ENCODE peak calls at places on chromosome 19, in five cellular contexts. B is K562, H is A549, L is GM12878, M is HepG2. E is an unnamed sample.

GRCh38 chr19:43759515-43759914 is 4.8 kb upstream of the SMG9 start:
- DNase-seq in B (peak; percentile 58), H (peak; percentile 84), L (no peak), M (peak; percentile 23), E (peak; percentile 59)

GRCh38 chr19:40610396-40611064 is 9.4 kb downstream of the LTBP4 start:
- DNase-seq in B (no peak), H (no peak), L (no peak), M (no peak), E (peak; percentile 42)

GRCh38 chr19:10112037-10112751 is 701 bp downstream of the P2RY11 start:
- DNase-seq in B (peak; percentile 41), H (no peak), L (no peak), M (no peak), E (no peak)

GRCh38 chr19:54256250-54257115 is 590 bp downstream of the LILRB5 start:
- DNase-seq in B (no peak), H (no peak), L (no peak), M (no peak), E (no peak)

GRCh38 chr19:2041686-2042484 is 9.2 kb downstream of the MKNK2 start:
- DNase-seq in B (peak; percentile 97), H (peak; percentile 87), L (peak; percentile 73), M (no peak), E (peak; percentile 97)

GRCh38 chr19:57599377-57599760 is 316 bp upstream of the ZNF530 start:
- DNase-seq in B (no peak), H (no peak), L (peak; percentile 15), M (no peak), E (no peak)

GRCh38 chr19:49468746-49469447 is 5.1 kb upstream of the FLT3LG start:
- DNase-seq in B (peak; percentile 95), H (no peak), L (peak; percentile 97), M (no peak), E (peak; percentile 100)

GRCh38 chr19:29942404-29943261 is 594 bp downstream of the URI1 start:
- DNase-seq in B (peak; percentile 80), H (peak; percentile 67), L (no peak), M (peak; percentile 43), E (peak; percentile 71)

GRCh38 chr19:34253711-34254551 is 423 bp upstream of the GARRE1 start:
- DNase-seq in B (peak; percentile 91), H (no peak), L (no peak), M (peak; percentile 66), E (peak; percentile 96)

GRCh38 chr19:49567722-49568454 is 12.5 kb downstream of the NOSIP start:
- DNase-seq in B (peak; percentile 28), H (no peak), L (no peak), M (no peak), E (no peak)

GRCh38 chr19:14473073-14473790 is 1.9 kb downstream of the PTGER1 start:
- DNase-seq in B (no peak), H (no peak), L (no peak), M (no peak), E (peak; percentile 71)

GRCh38 chr19:15525291-15525690 is 17.0 kb downstream of the CYP4F22 start:
- DNase-seq in B (no peak), H (no peak), L (no peak), M (no peak), E (no peak)

GRCh38 chr19:15529774-15530372 is 21.5 kb downstream of the CYP4F22 start:
- DNase-seq in B (no peak), H (no peak), L (no peak), M (no peak), E (no peak)

GRCh38 chr19:15524781-15525180 is 16.5 kb downstream of the CYP4F22 start:
- DNase-seq in B (no peak), H (no peak), L (no peak), M (no peak), E (no peak)

GRCh38 chr19:15526408-15526807 is 18.1 kb downstream of the CYP4F22 start:
- DNase-seq in B (no peak), H (no peak), L (no peak), M (no peak), E (no peak)

GRCh38 chr19:15527705-15528104 is 19.4 kb downstream of the CYP4F22 start:
- DNase-seq in B (no peak), H (no peak), L (no peak), M (no peak), E (no peak)
- TF ChIP-seq JUNB in B (no peak), H (no peak), L (no peak), M (no peak), E (no peak)

GRCh38 chr19:5953034-5953589 is 24.8 kb downstream of the RANBP3 start:
- DNase-seq in B (no peak), H (no peak), L (no peak), M (no peak), E (no peak)
- H3K4me1 ChIP-seq in B (peaks cover 46% of the 10 kb centered on the region), H (peaks cover 30% of the 10 kb centered on the region), L (peaks cover 22% of the 10 kb centered on the region), M (peaks cover 60% of the 10 kb centered on the region), E (peaks cover 96% of the 10 kb centered on the region)

GRCh38 chr19:38004505-38005223 is 97.7 kb downstream of the SIPA1L3 start:
- DNase-seq in B (peak; percentile 70), H (peak; percentile 91), L (peak; percentile 95), M (peak; percentile 42), E (peak; percentile 94)
- TF ChIP-seq JUNB in B (no peak), H (no peak), L (peak; percentile 39), M (no peak), E (no peak)

DNA sequence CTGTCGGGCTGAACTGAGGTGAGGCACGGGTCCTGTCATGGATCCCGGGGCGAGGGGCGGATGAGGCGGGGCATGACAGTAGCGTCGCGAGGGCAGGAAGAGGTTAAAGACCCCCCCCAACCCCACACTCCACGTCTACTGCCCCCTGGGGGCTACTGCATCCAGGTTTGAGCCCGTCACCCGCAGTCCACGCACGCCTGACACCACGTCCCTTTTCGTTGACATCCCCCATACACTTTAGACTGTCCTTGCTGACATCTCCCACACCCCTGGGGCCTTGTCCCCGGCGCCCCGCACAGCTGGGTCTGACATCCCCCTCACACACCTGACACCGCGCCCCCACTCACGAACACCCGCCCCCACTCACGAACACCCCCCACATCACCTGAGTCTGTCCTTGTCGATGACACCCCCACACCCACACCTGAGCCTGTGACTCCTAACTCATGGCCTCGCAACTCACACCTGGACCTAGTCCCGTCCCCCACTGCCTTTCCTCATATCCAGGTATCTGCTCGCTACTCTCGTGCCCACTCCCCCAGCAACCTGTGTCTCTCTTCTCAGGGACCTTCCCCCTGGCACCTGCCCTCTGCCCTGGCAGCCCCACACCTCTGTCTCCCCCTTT is 416 bp downstream of the SLC25A42 start:
- DNase-seq in B (no peak), H (peak; percentile 56), L (no peak), M (no peak), E (no peak)
- H3K4me1 ChIP-seq in B (peaks cover 54% of the 10 kb centered on the region), H (peaks cover 20% of the 10 kb centered on the region), L (peaks cover 21% of the 10 kb centered on the region), M (peaks cover 65% of the 10 kb centered on the region), E (peaks cover 11% of the 10 kb centered on the region)

DNA sequence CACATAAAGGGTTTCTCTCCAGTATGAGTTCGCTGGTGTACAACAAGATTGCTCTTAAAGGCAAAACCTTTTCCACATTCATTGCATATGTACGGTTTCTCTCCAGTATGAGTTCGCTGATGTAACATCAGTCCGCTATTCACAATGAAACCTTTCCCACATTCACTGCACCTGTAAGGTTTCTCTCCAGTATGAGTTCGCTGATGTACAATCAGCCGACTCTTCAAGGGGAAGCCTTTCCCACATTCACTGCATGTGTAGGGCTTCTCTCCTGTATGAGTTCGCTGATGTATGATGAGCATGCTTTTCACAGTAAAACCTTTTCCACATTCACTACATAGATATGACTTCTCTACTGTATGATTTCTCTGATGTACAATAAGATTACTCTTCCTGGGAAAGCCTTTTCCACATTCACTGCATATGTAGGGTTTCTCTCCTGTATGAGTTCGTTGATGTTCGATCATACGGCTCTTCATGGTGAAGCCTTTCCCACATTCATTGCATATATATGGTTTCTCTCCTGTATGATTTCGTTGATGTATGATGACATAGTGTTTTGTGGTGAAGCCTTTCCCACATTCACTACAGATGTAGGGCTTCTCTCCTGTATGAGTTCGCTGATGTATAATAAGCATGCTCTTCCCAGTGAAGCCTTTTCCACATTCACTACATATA is 6.0 kb upstream of the ZNF614 start:
- DNase-seq in B (no peak), H (no peak), L (no peak), M (no peak), E (no peak)
- TF ChIP-seq JUNB in B (no peak), H (no peak), L (no peak), M (no peak), E (no peak)

GRCh38 chr19:45172611-45173208 is 5.3 kb downstream of the TRAPPC6A start:
- DNase-seq in B (no peak), H (no peak), L (no peak), M (no peak), E (no peak)
- H3K4me1 ChIP-seq in B (peaks cover 41% of the 10 kb centered on the region), H (peaks cover 5% of the 10 kb centered on the region), L (peaks cover 16% of the 10 kb centered on the region), M (peaks cover 82% of the 10 kb centered on the region), E (no peaks in the 10 kb centered on the region)

DNA sequence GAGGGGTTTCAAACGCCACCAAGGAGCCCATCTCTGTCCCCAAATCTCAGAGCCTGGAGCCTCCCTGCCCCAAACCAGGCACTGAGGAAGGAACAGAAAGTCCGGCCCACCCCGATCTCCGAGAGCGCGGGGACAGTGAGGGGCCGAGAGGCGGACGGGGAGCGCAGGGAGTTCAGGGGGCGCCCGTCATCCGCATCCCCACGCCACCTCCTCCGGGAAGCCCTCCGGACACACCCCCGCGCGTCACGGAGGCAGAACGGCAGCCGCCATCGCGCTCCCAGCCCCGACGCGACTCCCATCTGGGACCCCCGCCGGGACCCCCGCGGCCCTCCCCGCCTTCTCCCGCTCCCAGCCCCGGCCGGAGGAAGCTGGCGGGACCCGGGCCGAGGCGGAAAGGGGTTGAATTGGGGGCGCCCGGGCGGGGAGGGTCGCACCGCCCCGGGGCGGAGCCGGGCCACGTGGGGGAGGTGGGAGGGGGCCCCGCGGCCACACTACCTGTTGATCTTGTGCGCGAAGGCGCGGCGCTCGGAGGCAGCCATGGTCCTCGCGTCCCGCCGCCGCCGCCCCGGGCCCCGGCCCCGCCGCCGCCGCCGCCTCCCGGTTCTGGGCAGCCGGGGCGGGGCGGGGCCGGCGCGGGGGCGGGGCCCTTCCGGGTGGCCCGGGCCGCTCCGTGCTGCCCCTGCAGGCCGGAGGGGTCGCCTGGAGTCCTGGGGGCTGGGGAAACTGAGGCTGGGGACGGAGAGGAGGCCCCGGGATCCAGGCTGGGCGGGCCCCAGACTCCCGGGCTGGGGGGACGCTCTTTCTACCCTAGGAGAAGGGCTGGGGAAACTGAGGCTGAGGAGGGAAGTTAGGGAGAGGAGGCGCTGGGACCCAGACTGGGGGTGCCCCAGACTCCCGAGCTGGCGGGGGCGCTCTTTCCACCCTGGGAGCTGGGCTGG is at the start of gene DOCK6:
- DNase-seq in B (peak; percentile 51), H (no peak), L (no peak), M (no peak), E (peak; percentile 71)
- TF ChIP-seq JUNB in B (no peak), H (no peak), L (no peak), M (no peak), E (no peak)

DNA sequence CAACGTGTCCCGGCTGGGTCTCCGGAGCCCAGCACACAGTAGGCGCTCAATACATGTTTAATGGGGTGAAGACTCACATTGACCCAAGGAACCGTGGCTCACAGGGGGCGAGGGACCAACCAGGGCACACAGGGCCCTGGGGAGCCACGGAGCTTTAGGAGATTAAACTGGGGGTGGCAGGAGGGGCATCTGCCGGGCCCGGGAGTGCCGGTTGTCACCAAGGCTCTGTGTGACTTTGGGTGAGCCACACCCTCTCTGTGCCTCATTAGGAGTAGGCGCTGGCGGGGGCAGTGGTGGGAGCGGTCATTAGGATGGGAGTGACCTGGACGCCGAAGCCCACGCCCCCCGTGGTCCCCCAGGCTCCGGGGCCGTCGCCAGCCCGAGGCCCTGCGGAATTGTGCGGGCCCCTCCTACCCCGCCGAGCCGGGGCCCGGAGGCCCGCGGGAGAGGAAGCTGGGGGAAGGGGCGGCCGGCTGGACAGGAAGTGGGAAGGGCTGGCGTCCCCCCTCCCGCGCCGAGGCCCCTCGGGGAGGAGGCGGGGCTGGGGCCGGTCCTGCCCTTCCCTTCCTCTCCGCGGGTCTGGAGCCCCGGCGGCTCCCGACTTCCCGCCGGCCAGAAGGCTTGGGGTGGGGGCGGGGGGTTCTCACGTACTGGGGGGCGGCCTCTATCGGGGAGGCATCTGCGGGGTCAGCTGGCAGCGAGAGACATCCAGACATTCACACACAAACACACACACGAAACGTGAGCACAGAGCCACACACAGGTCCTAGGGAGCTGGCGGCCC is 1.8 kb upstream of the SSBP4 start:
- DNase-seq in B (peak; percentile 94), H (no peak), L (no peak), M (peak; percentile 63), E (peak; percentile 89)
- H3K4me1 ChIP-seq in B (peaks cover 51% of the 10 kb centered on the region), H (peaks cover 56% of the 10 kb centered on the region), L (peaks cover 62% of the 10 kb centered on the region), M (peaks cover 69% of the 10 kb centered on the region), E (peaks cover 8% of the 10 kb centered on the region)

E was measured in GM23338.